ENCODE peak calls at places on chromosomes 2 and 18, in five cellular contexts. D, A, R, S and C are unnamed samples.
A peak's percentile ranks its signal among the peaks of the same experiment; 100 is the strongest.

GRCh38 chr2:70448041-70448440 is 105.6 kb downstream of the TGFA start:
- DNase-seq in R (no peak), A (no peak), D (no peak), S (no peak), C (no peak)

GRCh38 chr2:230660294-230661060 is 52.2 kb upstream of the CAB39 start:
- DNase-seq in D (peak; percentile 78), S (no peak), A (no peak), R (peak; percentile 90), C (no peak)

GRCh38 chr2:175293195-175293594 is 111.7 kb upstream of the ATP5MC3 start:
- DNase-seq in D (no peak), A (no peak), S (no peak), R (no peak), C (no peak)

GRCh38 chr2:28413152-28413895 is 20.7 kb downstream of the FOSL2 start:
- DNase-seq in A (no peak), S (no peak), R (no peak), D (no peak), C (no peak)

GRCh38 chr2:240983996-240984498 is 14.4 kb upstream of the SNED1 start:
- DNase-seq in A (no peak), R (peak; percentile 82), S (no peak), D (no peak), C (no peak)

GRCh38 chr2:105518897-105519296 is 120.0 kb upstream of the FHL2 start:
- DNase-seq in R (no peak), S (peak; percentile 31), A (no peak), D (no peak), C (no peak)

GRCh38 chr2:85269959-85270358 is 57.8 kb downstream of the TGOLN2 start:
- DNase-seq in R (no peak), S (no peak), D (no peak), A (no peak), C (no peak)

GRCh38 chr2:42239811-42240210 is 70.7 kb downstream of the EML4 start:
- DNase-seq in A (no peak), R (no peak), S (no peak), D (no peak), C (no peak)

GRCh38 chr18:28043631-28044030 is 133.3 kb downstream of the CDH2 start:
- DNase-seq in R (no peak), S (peak; percentile 70), D (no peak), A (no peak), C (no peak)

GRCh38 chr2:8441986-8442385 is 239.9 kb upstream of the ID2 start:
- DNase-seq in A (no peak), R (peak; percentile 52), S (no peak), D (no peak), C (no peak)

GRCh38 chr18:23828426-23828825 is 139.2 kb downstream of the LAMA3 start:
- DNase-seq in A (peak; percentile 61), S (peak; percentile 86), R (no peak), D (peak; percentile 73), C (no peak)

GRCh38 chr2:104402825-104403224 is 451.1 kb upstream of the POU3F3 start:
- DNase-seq in A (no peak), D (no peak), S (no peak), R (no peak), C (no peak)